ENCODE peak calls at places on chromosomes 4 and X, in ten cellular contexts. C is brain microvascular endothelial cell, R is WERI-Rb-1, P is neural progenitor cell, Y is mesothelial cell of epicardium, H is fibroblast of pulmonary artery, S is fibroblast of lung, Q is heart right ventricle, T is foreskin fibroblast, F is MCF 10A. M is an unnamed sample.

GRCh38 chrX:134734343-134735001 is 76.2 kb upstream of the PLAC1 start:
- DNase-seq in T (peak), C (no peak), P (no peak), Q (no peak), S (peak), Y (no peak), F (no peak), R (no peak), H (peak), M (no peak)

GRCh38 chr4:150579591-150580234 is 2.2 kb upstream of the MAB21L2 start:
- DNase-seq in T (peak), F (no peak), Y (no peak), P (peak), R (no peak), H (peak), Q (no peak), C (no peak), S (peak), M (no peak)

GRCh38 chr4:178577933-178578332 is 1135.7 kb upstream of the AGA start:
- DNase-seq in S (no peak), C (no peak), F (peak), R (peak), Q (no peak), Y (no peak), T (no peak), P (peak), H (no peak), M (no peak)

GRCh38 chr4:89657931-89658700 is 178.8 kb downstream of the SNCA start:
- DNase-seq in S (peak), F (peak), Y (no peak), T (peak), Q (no peak), R (no peak), C (peak), H (peak), P (peak), M (no peak)

GRCh38 chr4:62898115-62898514 is 1511.1 kb downstream of the TECRL start:
- DNase-seq in R (no peak), C (no peak), H (no peak), P (no peak), Y (no peak), Q (no peak), F (no peak), S (no peak), T (no peak), M (no peak)

GRCh38 chr4:37540486-37540885 is 145.7 kb downstream of the RELL1 start:
- DNase-seq in S (peak), C (no peak), H (peak), R (no peak), F (no peak), Q (no peak), T (no peak), Y (no peak), P (peak), M (no peak)

GRCh38 chr4:763922-764321 is 58.3 kb downstream of the PCGF3 start:
- DNase-seq in Q (no peak), F (no peak), S (no peak), R (no peak), C (no peak), Y (no peak), P (no peak), T (no peak), H (no peak), M (no peak)

GRCh38 chrX:86133761-86134160 is 14.5 kb upstream of the DACH2 start:
- DNase-seq in H (peak), Q (no peak), S (peak), R (no peak), C (no peak), Y (no peak), T (peak), P (no peak), F (peak), M (no peak)

GRCh38 chr4:110119880-110120279 is 78.5 kb downstream of the ELOVL6 start:
- DNase-seq in T (peak), P (no peak), H (peak), Y (no peak), F (peak), Q (no peak), C (no peak), S (peak), R (no peak), M (no peak)

GRCh38 chr4:8517946-8518345 is 62.2 kb upstream of the GPR78 start:
- DNase-seq in T (no peak), F (no peak), Y (no peak), Q (no peak), P (no peak), H (no peak), S (no peak), R (no peak), C (no peak), M (no peak)

GRCh38 chr4:154927126-154927525 is 146.1 kb downstream of the RBM46 start:
- DNase-seq in F (no peak), H (no peak), R (no peak), P (no peak), S (no peak), C (no peak), T (no peak), Q (no peak), Y (no peak), M (no peak)

DNA sequence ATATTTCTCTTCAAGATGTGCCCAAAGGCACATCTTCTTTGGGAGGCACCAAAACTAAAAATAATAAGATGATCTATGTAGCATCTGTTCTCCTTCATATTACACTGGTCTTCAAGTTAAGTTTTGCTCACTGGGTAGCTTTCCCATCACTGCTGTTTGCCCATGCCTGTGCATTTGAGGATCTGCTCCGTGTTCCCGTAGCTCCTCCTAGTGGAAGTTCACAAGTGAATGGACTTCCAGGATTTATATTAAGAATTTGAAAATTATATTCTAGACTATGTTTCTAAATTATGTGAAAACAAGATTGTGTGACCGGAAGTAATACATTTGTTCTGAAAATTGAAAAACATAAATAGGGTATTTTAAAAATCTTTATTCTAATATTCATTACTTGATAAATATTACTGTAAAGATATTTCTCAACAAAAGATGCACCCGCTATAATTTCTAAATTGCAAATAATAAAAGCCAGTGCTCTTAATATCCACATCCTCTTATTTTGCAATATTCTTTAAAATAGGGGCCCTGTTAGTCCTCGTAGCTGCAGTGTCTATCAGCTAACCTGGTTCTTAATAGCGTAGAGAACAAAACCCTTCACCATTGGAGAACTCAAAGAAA is 147.7 kb downstream of the RBM46 start:
- DNase-seq in H (peak), T (peak), Q (no peak), Y (no peak), C (peak), P (peak), F (peak), R (peak), S (peak), M (no peak)
- TF ChIP-seq CTCF in H (peak), T (peak), Q (no peak), Y (peak), C (peak), P (peak), F (peak), R (peak), S (peak), M (no peak)

GRCh38 chrX:150899191-150899757 is 806 bp upstream of the CD99L2 start:
- DNase-seq in R (peak), P (peak), T (peak), S (peak), Y (no peak), Q (peak), H (peak), C (no peak), F (no peak), M (peak)
- TF ChIP-seq CTCF in R (no peak), P (no peak), T (no peak), S (no peak), Y (no peak), Q (no peak), H (no peak), C (no peak), F (no peak), M (no peak)

GRCh38 chr4:138910201-138910913 is 105.2 kb upstream of the NOCT start:
- DNase-seq in F (peak), R (no peak), P (no peak), S (peak), Q (no peak), C (peak), Y (no peak), H (peak), T (peak), M (no peak)

GRCh38 chr4:138909605-138910004 is 106.0 kb upstream of the NOCT start:
- DNase-seq in Y (no peak), C (no peak), T (no peak), F (no peak), H (no peak), R (no peak), P (no peak), S (no peak), Q (no peak), M (no peak)

GRCh38 chr4:138910914-138911336 is 104.7 kb upstream of the NOCT start:
- DNase-seq in P (peak), S (peak), Y (no peak), F (peak), Q (peak), H (peak), T (peak), R (no peak), C (peak), M (no peak)

GRCh38 chr4:138912714-138913340 is 102.8 kb upstream of the NOCT start:
- DNase-seq in C (no peak), Y (no peak), F (no peak), R (no peak), T (no peak), S (no peak), P (no peak), Q (no peak), H (peak), M (no peak)

GRCh38 chr4:138911903-138912713 is 103.5 kb upstream of the NOCT start:
- DNase-seq in H (no peak), Q (no peak), T (no peak), C (no peak), P (no peak), S (no peak), F (no peak), R (no peak), Y (no peak), M (no peak)
- TF ChIP-seq CTCF in H (no peak), Q (no peak), T (no peak), C (no peak), P (no peak), S (no peak), F (no peak), R (no peak), Y (no peak), M (no peak)

GRCh38 chrX:109472939-109473713 is 8.8 kb downstream of the GUCY2F start:
- DNase-seq in S (peak), T (peak), R (peak), C (peak), Q (peak), F (peak), Y (no peak), H (peak), P (peak), M (no peak)
- TF ChIP-seq CTCF in S (no peak), T (peak), R (peak), C (peak), Q (no peak), F (peak), Y (peak), H (peak), P (peak), M (no peak)

GRCh38 chr4:10047967-10048366 is 26.7 kb upstream of the SLC2A9 start:
- DNase-seq in H (no peak), C (no peak), R (no peak), Y (no peak), P (no peak), Q (no peak), T (no peak), F (no peak), S (no peak), M (no peak)
- TF ChIP-seq CTCF in H (no peak), C (no peak), R (no peak), Y (no peak), P (no peak), Q (no peak), T (no peak), F (no peak), S (no peak), M (no peak)

GRCh38 chrX:77622672-77623071 is 163.3 kb downstream of the ATRX start:
- DNase-seq in Q (no peak), T (no peak), P (peak), R (no peak), F (no peak), C (no peak), Y (no peak), H (no peak), S (no peak), M (no peak)

GRCh38 chrX:77628294-77629025 is 157.6 kb downstream of the ATRX start:
- DNase-seq in F (peak), S (no peak), H (no peak), C (no peak), R (no peak), Y (no peak), T (peak), P (no peak), Q (no peak), M (no peak)
- TF ChIP-seq CTCF in F (peak), S (no peak), H (no peak), C (no peak), R (no peak), Y (no peak), T (no peak), P (peak), Q (no peak), M (no peak)

M was measured in activated B cell treated with CpG ODN at 0.5 μM for 24 hours.